ENCODE peak calls at places on chromosomes 1 and 21, in four cellular contexts. One of them, this sample, is unnamed. For H3K36me3 and H3K4me1, the result is how much of the 10 kb centered on the place peaks cover.

GRCh38 chr1:15948091-15948591 is 27.8 kb downstream of the ZBTB17 start:
- DNase-seq in endodermal cell: peak
- DNase-seq in thoracic aorta: no peak
- DNase-seq in upper lobe of right lung: no peak
- DNase-seq in this sample: no peak

GRCh38 chr1:232655041-232655745 is 25.3 kb upstream of the SIPA1L2 start:
- DNase-seq in endodermal cell: no peak
- DNase-seq in thoracic aorta: no peak
- DNase-seq in upper lobe of right lung: no peak
- DNase-seq in this sample: no peak

GRCh38 chr1:110495926-110496600 is 22.9 kb downstream of the KCNA10 start:
- DNase-seq in endodermal cell: peak
- DNase-seq in thoracic aorta: no peak
- DNase-seq in upper lobe of right lung: no peak
- DNase-seq in this sample: peak

GRCh38 chr1:186236921-186237320 is 138.1 kb downstream of the TPR start:
- DNase-seq in endodermal cell: no peak
- DNase-seq in thoracic aorta: no peak
- DNase-seq in upper lobe of right lung: no peak
- DNase-seq in this sample: no peak

GRCh38 chr1:25520446-25521061 is 22.9 kb upstream of the LDLRAP1 start:
- DNase-seq in endodermal cell: peak
- DNase-seq in thoracic aorta: no peak
- DNase-seq in upper lobe of right lung: peak
- DNase-seq in this sample: peak

GRCh38 chr1:31683997-31684396 is 19.8 kb downstream of the COL16A1 start:
- DNase-seq in endodermal cell: peak
- DNase-seq in thoracic aorta: no peak
- DNase-seq in upper lobe of right lung: no peak
- DNase-seq in this sample: no peak

GRCh38 chr21:19899645-19900044 is 1098.6 kb upstream of the NCAM2 start:
- DNase-seq in endodermal cell: no peak
- DNase-seq in thoracic aorta: no peak
- DNase-seq in upper lobe of right lung: no peak
- DNase-seq in this sample: no peak

GRCh38 chr1:28936528-28936927 is 22.2 kb downstream of the EPB41 start:
- DNase-seq in endodermal cell: no peak
- DNase-seq in thoracic aorta: no peak
- DNase-seq in upper lobe of right lung: no peak
- DNase-seq in this sample: no peak

GRCh38 chr1:18440385-18441226 is 40.1 kb upstream of the KLHDC7A start:
- DNase-seq in endodermal cell: peak
- DNase-seq in thoracic aorta: no peak
- DNase-seq in upper lobe of right lung: no peak
- DNase-seq in this sample: no peak

GRCh38 chr1:70429219-70429618 is 18.2 kb downstream of the CTH start:
- DNase-seq in endodermal cell: no peak
- DNase-seq in thoracic aorta: no peak
- DNase-seq in upper lobe of right lung: no peak
- DNase-seq in this sample: no peak

GRCh38 chr1:16019580-16020277 is 1.9 kb upstream of the HSPB7 start:
- DNase-seq in endodermal cell: no peak
- DNase-seq in thoracic aorta: peak
- DNase-seq in upper lobe of right lung: no peak
- DNase-seq in this sample: peak

GRCh38 chr1:17700363-17700762 is 54.8 kb upstream of the ACTL8 start:
- DNase-seq in endodermal cell: no peak
- DNase-seq in thoracic aorta: no peak
- DNase-seq in upper lobe of right lung: no peak
- DNase-seq in this sample: no peak

GRCh38 chr1:181987334-181987870 is 74.1 kb downstream of the ZNF648 start:
- DNase-seq in endodermal cell: no peak
- DNase-seq in thoracic aorta: no peak
- DNase-seq in upper lobe of right lung: no peak
- DNase-seq in this sample: no peak

GRCh38 chr1:169683661-169684060 is 27.8 kb downstream of the SELL start:
- DNase-seq in endodermal cell: no peak
- DNase-seq in thoracic aorta: no peak
- DNase-seq in upper lobe of right lung: no peak
- DNase-seq in this sample: no peak

GRCh38 chr1:9671377-9672140 is 20.0 kb downstream of the PIK3CD start:
- DNase-seq in endodermal cell: no peak
- DNase-seq in thoracic aorta: no peak
- DNase-seq in upper lobe of right lung: no peak
- DNase-seq in this sample: no peak

GRCh38 chr1:218785928-218786327 is 387.8 kb upstream of the LYPLAL1 start:
- DNase-seq in endodermal cell: no peak
- DNase-seq in thoracic aorta: peak
- DNase-seq in upper lobe of right lung: no peak
- DNase-seq in this sample: no peak

GRCh38 chr1:213761845-213762407 is 225.8 kb upstream of the PROX1 start:
- DNase-seq in endodermal cell: peak
- DNase-seq in thoracic aorta: no peak
- DNase-seq in upper lobe of right lung: no peak
- DNase-seq in this sample: no peak

GRCh38 chr1:84298336-84298687 is 3.2 kb upstream of the SAMD13 start:
- DNase-seq in endodermal cell: peak
- DNase-seq in thoracic aorta: peak
- DNase-seq in upper lobe of right lung: peak
- DNase-seq in this sample: peak

GRCh38 chr1:112703706-112704105 is 3.2 kb downstream of the RHOC start:
- DNase-seq in endodermal cell: no peak
- DNase-seq in thoracic aorta: no peak
- DNase-seq in upper lobe of right lung: no peak
- DNase-seq in this sample: no peak

GRCh38 chr21:15282666-15283065 is 217.9 kb upstream of the NRIP1 start:
- DNase-seq in endodermal cell: no peak
- DNase-seq in thoracic aorta: no peak
- DNase-seq in upper lobe of right lung: no peak
- DNase-seq in this sample: no peak

GRCh38 chr1:180945151-180945550 is 32.5 kb downstream of the KIAA1614 start:
- DNase-seq in endodermal cell: no peak
- DNase-seq in thoracic aorta: no peak
- DNase-seq in upper lobe of right lung: no peak
- DNase-seq in this sample: no peak

GRCh38 chr1:24364975-24365678 is 46.0 kb downstream of the GRHL3 start:
- DNase-seq in endodermal cell: no peak
- DNase-seq in thoracic aorta: no peak
- DNase-seq in upper lobe of right lung: no peak
- DNase-seq in this sample: no peak

GRCh38 chr1:246113555-246114095 is 393.5 kb downstream of the SMYD3 start:
- DNase-seq in endodermal cell: no peak
- DNase-seq in thoracic aorta: no peak
- DNase-seq in upper lobe of right lung: no peak
- DNase-seq in this sample: no peak

GRCh38 chr1:227351443-227351842 is 33.2 kb upstream of the CDC42BPA start:
- DNase-seq in endodermal cell: no peak
- DNase-seq in thoracic aorta: no peak
- DNase-seq in upper lobe of right lung: no peak
- DNase-seq in this sample: no peak

GRCh38 chr1:119467857-119468666 is 38.9 kb upstream of the HSD3B1 start:
- DNase-seq in endodermal cell: no peak
- DNase-seq in thoracic aorta: no peak
- DNase-seq in upper lobe of right lung: no peak
- DNase-seq in this sample: no peak

GRCh38 chr21:42127164-42128125 is 56.3 kb downstream of the UMODL1 start:
- DNase-seq in endodermal cell: no peak
- DNase-seq in thoracic aorta: no peak
- DNase-seq in upper lobe of right lung: no peak
- DNase-seq in this sample: no peak

GRCh38 chr21:42536601-42537000 is 22.9 kb downstream of the SLC37A1 start:
- DNase-seq in endodermal cell: no peak
- DNase-seq in thoracic aorta: no peak
- DNase-seq in upper lobe of right lung: no peak
- DNase-seq in this sample: no peak

GRCh38 chr1:236657398-236657797 is 28.9 kb upstream of the ACTN2 start:
- DNase-seq in endodermal cell: no peak
- DNase-seq in thoracic aorta: no peak
- DNase-seq in upper lobe of right lung: no peak
- DNase-seq in this sample: no peak

GRCh38 chr1:108327534-108328462 is 83.9 kb upstream of the NBPF4 start:
- DNase-seq in endodermal cell: peak
- DNase-seq in thoracic aorta: no peak
- DNase-seq in upper lobe of right lung: no peak
- DNase-seq in this sample: no peak

GRCh38 chr1:198261886-198262285 is 105.1 kb downstream of the NEK7 start:
- DNase-seq in endodermal cell: no peak
- DNase-seq in thoracic aorta: no peak
- DNase-seq in upper lobe of right lung: no peak
- DNase-seq in this sample: no peak

GRCh38 chr1:37509181-37509580 is 5.4 kb downstream of the MEAF6 start:
- DNase-seq in endodermal cell: no peak
- DNase-seq in thoracic aorta: no peak
- DNase-seq in upper lobe of right lung: no peak
- DNase-seq in this sample: no peak

GRCh38 chr1:64581786-64582185 is 111.9 kb downstream of the CACHD1 start:
- DNase-seq in endodermal cell: no peak
- DNase-seq in thoracic aorta: no peak
- DNase-seq in upper lobe of right lung: no peak
- DNase-seq in this sample: no peak

GRCh38 chr1:204398197-204399125 is 13.2 kb downstream of the PPP1R15B start:
- DNase-seq in endodermal cell: peak
- DNase-seq in thoracic aorta: no peak
- DNase-seq in upper lobe of right lung: peak
- DNase-seq in this sample: no peak

DNA sequence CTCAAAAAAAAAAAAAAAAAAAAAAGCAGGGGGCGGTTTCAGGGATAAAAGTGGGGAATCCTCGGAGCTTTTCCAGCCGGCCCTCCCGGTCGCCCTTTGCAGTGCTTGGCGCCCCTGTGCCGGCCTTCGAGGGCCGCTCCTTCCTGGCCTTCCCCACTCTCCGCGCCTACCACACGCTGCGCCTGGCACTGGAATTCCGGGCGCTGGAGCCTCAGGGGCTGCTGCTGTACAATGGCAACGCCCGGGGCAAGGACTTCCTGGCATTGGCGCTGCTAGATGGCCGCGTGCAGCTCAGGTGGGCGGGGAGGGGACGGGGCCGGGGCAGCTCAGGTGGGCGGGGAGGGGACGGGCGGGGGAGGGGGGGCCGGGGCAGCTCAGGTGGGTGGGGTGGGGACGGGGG is 25.3 kb downstream of the RNF223 start:
- DNase-seq in endodermal cell: no peak
- DNase-seq in thoracic aorta: no peak
- DNase-seq in upper lobe of right lung: no peak
- DNase-seq in this sample: no peak
- H3K36me3 ChIP-seq in endodermal cell: under half
- H3K36me3 ChIP-seq in thoracic aorta: under half
- H3K36me3 ChIP-seq in upper lobe of right lung: under half
- H3K36me3 ChIP-seq in this sample: under half

DNA sequence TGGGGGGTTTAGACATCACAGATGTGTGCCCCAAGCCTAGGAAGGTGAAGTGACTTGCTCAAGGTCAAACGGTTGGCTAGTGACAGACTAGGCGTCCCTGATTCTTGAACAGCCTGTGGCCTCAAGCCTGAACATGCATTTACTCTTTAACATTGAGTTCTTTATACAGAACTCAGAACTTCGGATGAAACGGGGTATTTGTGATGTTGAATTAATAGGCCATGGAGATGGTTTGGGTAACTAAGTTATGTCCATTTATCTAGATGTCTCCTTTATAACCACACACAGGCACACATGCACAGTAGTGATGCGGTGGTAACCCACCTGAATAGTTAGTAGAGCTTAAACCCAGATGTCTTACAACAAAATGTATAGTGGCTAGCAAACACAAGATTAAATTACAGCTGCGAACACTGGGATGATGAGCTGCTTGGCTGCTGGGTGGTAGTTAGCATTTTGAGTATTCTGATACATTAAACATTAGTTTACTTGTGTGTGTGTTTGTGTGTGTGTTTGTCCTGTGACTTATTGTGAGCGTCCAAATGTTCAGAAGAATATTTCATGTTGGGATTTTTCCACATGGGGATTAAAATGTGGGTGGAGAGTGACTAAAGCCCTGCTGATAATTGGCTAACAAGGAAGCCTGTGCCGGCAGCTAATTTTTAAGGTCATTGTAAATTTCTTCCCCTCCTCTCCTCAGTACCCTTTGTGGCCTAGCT is 2.3 kb downstream of the ATP1A1 start:
- DNase-seq in endodermal cell: no peak
- DNase-seq in thoracic aorta: no peak
- DNase-seq in upper lobe of right lung: no peak
- DNase-seq in this sample: no peak
- H3K4me1 ChIP-seq in endodermal cell: under half
- H3K4me1 ChIP-seq in thoracic aorta: half or more
- H3K4me1 ChIP-seq in upper lobe of right lung: half or more
- H3K4me1 ChIP-seq in this sample: half or more

DNA sequence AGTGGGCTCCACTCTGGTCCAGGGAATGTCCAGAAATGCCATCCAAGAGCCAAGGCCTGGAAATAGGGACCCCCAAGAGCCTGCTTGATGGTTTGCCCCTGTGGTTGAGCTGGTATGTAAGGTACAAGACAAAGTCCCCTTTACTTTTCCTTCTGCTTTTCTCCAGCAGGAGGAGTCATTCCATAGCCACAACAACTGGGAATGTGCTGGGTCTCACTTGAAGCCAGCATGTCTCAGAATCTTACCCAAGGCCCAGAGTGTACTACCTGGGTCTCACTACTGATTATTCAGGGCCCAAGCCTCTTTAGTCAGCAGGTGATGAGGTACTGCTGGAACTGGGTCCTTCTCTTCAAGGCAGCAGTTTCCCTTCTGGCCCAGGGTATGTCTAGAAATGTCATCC is 62.1 kb upstream of the CD55 start:
- DNase-seq in endodermal cell: peak
- DNase-seq in thoracic aorta: no peak
- DNase-seq in upper lobe of right lung: no peak
- DNase-seq in this sample: no peak
- TF ChIP-seq CTCF in endodermal cell: peak
- TF ChIP-seq CTCF in thoracic aorta: peak
- TF ChIP-seq CTCF in upper lobe of right lung: peak
- TF ChIP-seq CTCF in this sample: peak

GRCh38 chr1:94906382-94906781 is 20.5 kb downstream of the CNN3 start:
- DNase-seq in endodermal cell: no peak
- DNase-seq in thoracic aorta: no peak
- DNase-seq in upper lobe of right lung: no peak
- DNase-seq in this sample: no peak

GRCh38 chr1:94908190-94908589 is 18.7 kb downstream of the CNN3 start:
- DNase-seq in endodermal cell: peak
- DNase-seq in thoracic aorta: no peak
- DNase-seq in upper lobe of right lung: no peak
- DNase-seq in this sample: no peak

GRCh38 chr1:94905207-94905606 is 21.7 kb downstream of the CNN3 start:
- DNase-seq in endodermal cell: peak
- DNase-seq in thoracic aorta: no peak
- DNase-seq in upper lobe of right lung: no peak
- DNase-seq in this sample: no peak

GRCh38 chr1:94908965-94909364 is 17.9 kb downstream of the CNN3 start:
- DNase-seq in endodermal cell: no peak
- DNase-seq in thoracic aorta: no peak
- DNase-seq in upper lobe of right lung: no peak
- DNase-seq in this sample: no peak

DNA sequence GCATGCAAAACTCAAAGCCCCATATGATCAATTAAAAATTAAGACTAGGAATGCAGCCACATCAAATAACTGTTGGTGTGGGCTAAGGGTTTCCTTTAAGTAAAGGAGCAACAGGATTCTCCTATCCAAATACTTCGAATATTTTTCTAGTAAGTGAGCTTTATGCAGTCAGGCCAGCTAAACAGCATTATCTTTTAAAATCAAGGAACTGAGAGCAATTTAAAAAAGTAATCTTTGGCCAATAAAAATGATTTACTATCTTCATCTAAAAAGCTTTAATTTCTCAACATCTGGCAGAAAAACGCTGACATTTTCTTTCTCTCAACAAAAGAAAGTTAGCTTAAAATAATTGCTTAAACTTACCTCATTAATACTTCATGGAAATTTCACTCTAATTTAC is 19.7 kb downstream of the CNN3 start:
- DNase-seq in endodermal cell: no peak
- DNase-seq in thoracic aorta: no peak
- DNase-seq in upper lobe of right lung: no peak
- DNase-seq in this sample: no peak
- H3K36me3 ChIP-seq in endodermal cell: half or more
- H3K36me3 ChIP-seq in thoracic aorta: under half
- H3K36me3 ChIP-seq in upper lobe of right lung: under half
- H3K36me3 ChIP-seq in this sample: under half